ENCODE peak calls at places on chromosomes 12 and 14, in eight cellular contexts. Q is foreskin fibroblast, P is sigmoid colon, E is mesothelial cell of epicardium, B is GM18507, H is nucleus accumbens, J is heart right ventricle, S is amniotic stem cell. R is an unnamed sample.

GRCh38 chr12:11545438-11546330 is 103.8 kb upstream of the ETV6 start:
- DNase-seq in Q (no peak), P (no peak), E (no peak), B (peak; percentile 42), H (no peak), J (no peak), S (no peak), R (no peak)

GRCh38 chr12:12562016-12562483 is 613 bp downstream of the DUSP16 start:
- DNase-seq in Q (peak; percentile 50), P (peak; percentile 67), E (peak; percentile 27), B (no peak), H (no peak), J (peak; percentile 47), S (peak; percentile 28), R (peak; percentile 54)

GRCh38 chr14:101506921-101507300 is 54.4 kb upstream of the DIO3 start:
- DNase-seq in Q (no peak), P (peak; percentile 55), E (no peak), B (no peak), H (no peak), J (no peak), S (no peak), R (no peak)

GRCh38 chr14:89672636-89673279 is 255.7 kb upstream of the FOXN3 start:
- DNase-seq in Q (no peak), P (no peak), E (peak; percentile 56), B (no peak), H (no peak), J (peak; percentile 22), S (no peak), R (no peak)

GRCh38 chr12:75476076-75476475 is 4.5 kb upstream of the GLIPR1 start:
- DNase-seq in Q (no peak), P (no peak), E (no peak), B (no peak), H (no peak), J (no peak), S (no peak), R (no peak)

GRCh38 chr14:64723691-64724577 is 19.7 kb downstream of the PLEKHG3 start:
- DNase-seq in Q (no peak), P (peak; percentile 62), E (no peak), B (no peak), H (no peak), J (no peak), S (no peak), R (no peak)

GRCh38 chr14:32495435-32495734 is 166.3 kb downstream of the AKAP6 start:
- DNase-seq in Q (no peak), P (no peak), E (no peak), B (no peak), H (no peak), J (no peak), S (no peak), R (no peak)

GRCh38 chr12:6606331-6607131 is 648 bp downstream of the CHD4 start:
- DNase-seq in Q (peak; percentile 69), P (peak; percentile 89), E (peak; percentile 44), B (no peak), H (peak; percentile 49), J (peak; percentile 78), S (no peak), R (peak; percentile 73)

GRCh38 chr14:100402631-100403030 is 79.5 kb downstream of the SLC25A47 start:
- DNase-seq in Q (no peak), P (no peak), E (no peak), B (no peak), H (no peak), J (no peak), S (no peak), R (peak; percentile 47)

GRCh38 chr12:51238510-51239334 is at the start of gene DAZAP2:
- DNase-seq in Q (peak; percentile 99), P (peak; percentile 98), E (peak; percentile 93), B (peak; percentile 94), H (peak; percentile 90), J (peak; percentile 97), S (peak; percentile 88), R (peak; percentile 98)

GRCh38 chr12:120979862-120980696 is 1.7 kb downstream of the HNF1A start:
- DNase-seq in Q (no peak), P (no peak), E (no peak), B (no peak), H (no peak), J (no peak), S (no peak), R (no peak)

GRCh38 chr12:97027482-97027881 is 120.4 kb downstream of the NEDD1 start:
- DNase-seq in Q (no peak), P (no peak), E (no peak), B (no peak), H (no peak), J (no peak), S (no peak), R (no peak)

GRCh38 chr14:103101257-103101963 is 6.9 kb downstream of the EXOC3L4 start:
- DNase-seq in Q (no peak), P (no peak), E (no peak), B (no peak), H (no peak), J (no peak), S (no peak), R (no peak)

GRCh38 chr14:67820428-67820881 is 876 bp downstream of the RAD51B start:
- DNase-seq in Q (peak; percentile 72), P (no peak), E (no peak), B (no peak), H (no peak), J (no peak), S (no peak), R (no peak)

GRCh38 chr14:76208340-76208739 is 56.6 kb downstream of the GPATCH2L start:
- DNase-seq in Q (no peak), P (no peak), E (no peak), B (no peak), H (no peak), J (no peak), S (no peak), R (no peak)

GRCh38 chr12:14454098-14454907 is 88.8 kb downstream of the ATF7IP start:
- DNase-seq in Q (peak; percentile 26), P (no peak), E (no peak), B (peak; percentile 20), H (no peak), J (no peak), S (no peak), R (peak; percentile 20)

GRCh38 chr12:78778339-78778738 is 86.2 kb upstream of the SYT1 start:
- DNase-seq in Q (no peak), P (no peak), E (no peak), B (no peak), H (no peak), J (no peak), S (no peak), R (no peak)

GRCh38 chr14:63266106-63266505 is 52.6 kb downstream of the GPHB5 start:
- DNase-seq in Q (no peak), P (no peak), E (no peak), B (no peak), H (no peak), J (no peak), S (no peak), R (no peak)

GRCh38 chr12:39503445-39503844 is 60.5 kb upstream of the KIF21A start:
- DNase-seq in Q (peak; percentile 48), P (no peak), E (no peak), B (no peak), H (no peak), J (no peak), S (no peak), R (peak; percentile 14)

GRCh38 chr14:104806625-104807465 is 5.9 kb downstream of the ZBTB42 start:
- DNase-seq in Q (no peak), P (no peak), E (no peak), B (no peak), H (no peak), J (no peak), S (no peak), R (no peak)

GRCh38 chr12:121365416-121366062 is 13.3 kb upstream of the ANAPC5 start:
- DNase-seq in Q (peak; percentile 63), P (no peak), E (no peak), B (no peak), H (no peak), J (no peak), S (no peak), R (peak; percentile 19)

GRCh38 chr12:31206038-31206670 is 119.8 kb downstream of the SINHCAF start:
- DNase-seq in Q (peak; percentile 79), P (peak; percentile 39), E (no peak), B (no peak), H (no peak), J (no peak), S (no peak), R (peak; percentile 29)

GRCh38 chr14:38297681-38298080 is 41.8 kb upstream of the CLEC14A start:
- DNase-seq in Q (peak; percentile 74), P (no peak), E (no peak), B (no peak), H (no peak), J (no peak), S (no peak), R (no peak)

GRCh38 chr12:124493809-124494750 is 73.3 kb downstream of the NCOR2 start:
- DNase-seq in Q (no peak), P (no peak), E (no peak), B (peak; percentile 91), H (no peak), J (peak; percentile 15), S (no peak), R (no peak)

GRCh38 chr14:62017651-62018230 is 255.5 kb downstream of the SNAPC1 start:
- DNase-seq in Q (no peak), P (no peak), E (no peak), B (no peak), H (no peak), J (no peak), S (no peak), R (no peak)

GRCh38 chr12:79522237-79522636 is 168.5 kb downstream of the PAWR start:
- DNase-seq in Q (no peak), P (no peak), E (no peak), B (no peak), H (no peak), J (no peak), S (no peak), R (no peak)

GRCh38 chr12:52839706-52840105 is 5.6 kb upstream of the KRT79 start:
- DNase-seq in Q (no peak), P (no peak), E (no peak), B (no peak), H (no peak), J (no peak), S (no peak), R (no peak)

GRCh38 chr12:47270782-47271664 is 191.3 kb upstream of the AMIGO2 start:
- DNase-seq in Q (peak; percentile 66), P (no peak), E (no peak), B (no peak), H (no peak), J (no peak), S (peak; percentile 27), R (no peak)

GRCh38 chr14:66216763-66217162 is 269.4 kb upstream of the CCDC196 start:
- DNase-seq in Q (no peak), P (no peak), E (no peak), B (no peak), H (no peak), J (no peak), S (no peak), R (no peak)

GRCh38 chr14:38469156-38469555 is 213.3 kb upstream of the CLEC14A start:
- DNase-seq in Q (peak; percentile 83), P (no peak), E (no peak), B (no peak), H (no peak), J (no peak), S (no peak), R (no peak)

GRCh38 chr14:39873793-39874192 is 441.6 kb upstream of the FBXO33 start:
- DNase-seq in Q (no peak), P (no peak), E (no peak), B (no peak), H (no peak), J (no peak), S (no peak), R (no peak)

GRCh38 chr12:6550294-6551062 is 5.4 kb downstream of the IFFO1 start:
- DNase-seq in Q (no peak), P (no peak), E (no peak), B (no peak), H (no peak), J (peak; percentile 41), S (no peak), R (no peak)

GRCh38 chr14:58166005-58166983 is 14.3 kb upstream of the ARMH4 start:
- DNase-seq in Q (peak; percentile 82), P (peak; percentile 90), E (peak; percentile 66), B (no peak), H (peak; percentile 62), J (peak; percentile 87), S (peak; percentile 67), R (peak; percentile 70)

GRCh38 chr12:130809791-130810190 is 29.3 kb downstream of the STX2 start:
- DNase-seq in Q (no peak), P (no peak), E (no peak), B (no peak), H (no peak), J (no peak), S (no peak), R (no peak)